ENCODE peak calls at places on chromosomes 6 and 20, in eight cellular contexts. H is effector memory CD4-positive, alpha-beta T cell; R is lower lobe of right lung; P is CD8-positive, alpha-beta T cell; Q is breast epithelium; W is small intestine; L is pancreas; Y is kidney. A is an unnamed sample. For H3K4me1, the result is how much of the 10 kb centered on the place peaks cover.

GRCh38 chr6:170260686-170261085 is 30.2 kb downstream of the DLL1 start:
- DNase-seq in H (no peak), R (no peak), P (no peak), Q (no peak), W (no peak), L (no peak), Y (peak), A (peak)

GRCh38 chr6:116859264-116859663 is 17.8 kb upstream of the RFX6 start:
- DNase-seq in H (no peak), R (no peak), P (no peak), Q (no peak), W (no peak), L (no peak), Y (no peak), A (no peak)

GRCh38 chr6:2827112-2827511 is 14.6 kb downstream of the SERPINB1 start:
- DNase-seq in H (no peak), R (no peak), P (no peak), Q (no peak), W (no peak), L (no peak), Y (no peak), A (no peak)

GRCh38 chr6:119620846-119621570 is 271.4 kb upstream of the MAN1A1 start:
- DNase-seq in H (no peak), R (no peak), P (no peak), Q (no peak), W (no peak), L (no peak), Y (no peak), A (no peak)

GRCh38 chr6:105793132-105793531 is 293.0 kb upstream of the PRDM1 start:
- DNase-seq in H (peak), R (no peak), P (no peak), Q (no peak), W (peak), L (no peak), Y (no peak), A (peak)

GRCh38 chr6:135182120-135182992 is 1.2 kb downstream of the MYB start:
- DNase-seq in H (no peak), R (peak), P (peak), Q (no peak), W (peak), L (peak), Y (no peak), A (peak)

GRCh38 chr20:45104786-45105185 is 3.9 kb upstream of the KCNS1 start:
- DNase-seq in H (no peak), R (no peak), P (no peak), Q (no peak), W (no peak), L (no peak), Y (no peak), A (no peak)

GRCh38 chr6:129498950-129499870 is 210.8 kb downstream of the ARHGAP18 start:
- DNase-seq in H (no peak), R (no peak), P (no peak), Q (no peak), W (peak), L (no peak), Y (no peak), A (no peak)

GRCh38 chr6:83708546-83708969 is 343 bp downstream of the SNAP91 start:
- DNase-seq in H (no peak), R (peak), P (no peak), Q (no peak), W (no peak), L (peak), Y (peak), A (no peak)

GRCh38 chr6:43076093-43076927 is at the start of gene PTK7:
- DNase-seq in H (no peak), R (peak), P (no peak), Q (peak), W (no peak), L (peak), Y (peak), A (no peak)
- H3K4me3 ChIP-seq in H (peak), R (peak), P (peak), Q (peak), W (peak), L (peak), Y (peak), A (peak)

DNA sequence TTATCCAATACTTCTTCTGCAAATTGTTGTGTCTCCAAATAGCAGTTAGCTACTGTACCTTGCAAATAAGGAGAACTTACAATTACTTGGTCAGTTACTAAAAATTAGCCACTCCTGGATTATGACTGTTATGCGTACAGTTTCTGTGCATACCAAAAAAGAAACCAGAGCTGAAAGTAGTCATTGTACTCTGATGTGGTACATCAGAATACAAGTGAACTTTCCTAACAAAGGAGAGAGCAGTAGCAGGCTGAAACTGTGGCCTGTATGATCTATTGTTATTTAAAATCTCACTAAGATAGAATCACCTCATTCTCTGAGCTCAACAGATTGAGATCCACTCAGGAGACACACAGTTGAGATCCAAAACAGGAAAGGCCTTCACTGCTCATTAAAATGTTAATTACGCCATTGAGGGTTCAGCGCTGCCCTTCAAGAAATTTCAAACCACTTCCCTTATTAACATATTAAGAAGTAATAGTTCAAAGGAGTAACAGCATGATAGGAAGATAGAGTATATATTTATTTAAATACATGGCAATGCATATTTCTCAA is 576.4 kb downstream of the LMBRD1 start:
- DNase-seq in H (no peak), R (no peak), P (no peak), Q (no peak), W (no peak), L (no peak), Y (no peak), A (no peak)
- H3K4me1 ChIP-seq in H (under half), R (under half), P (under half), Q (under half), W (under half), L (under half), Y (under half), A (under half)

DNA sequence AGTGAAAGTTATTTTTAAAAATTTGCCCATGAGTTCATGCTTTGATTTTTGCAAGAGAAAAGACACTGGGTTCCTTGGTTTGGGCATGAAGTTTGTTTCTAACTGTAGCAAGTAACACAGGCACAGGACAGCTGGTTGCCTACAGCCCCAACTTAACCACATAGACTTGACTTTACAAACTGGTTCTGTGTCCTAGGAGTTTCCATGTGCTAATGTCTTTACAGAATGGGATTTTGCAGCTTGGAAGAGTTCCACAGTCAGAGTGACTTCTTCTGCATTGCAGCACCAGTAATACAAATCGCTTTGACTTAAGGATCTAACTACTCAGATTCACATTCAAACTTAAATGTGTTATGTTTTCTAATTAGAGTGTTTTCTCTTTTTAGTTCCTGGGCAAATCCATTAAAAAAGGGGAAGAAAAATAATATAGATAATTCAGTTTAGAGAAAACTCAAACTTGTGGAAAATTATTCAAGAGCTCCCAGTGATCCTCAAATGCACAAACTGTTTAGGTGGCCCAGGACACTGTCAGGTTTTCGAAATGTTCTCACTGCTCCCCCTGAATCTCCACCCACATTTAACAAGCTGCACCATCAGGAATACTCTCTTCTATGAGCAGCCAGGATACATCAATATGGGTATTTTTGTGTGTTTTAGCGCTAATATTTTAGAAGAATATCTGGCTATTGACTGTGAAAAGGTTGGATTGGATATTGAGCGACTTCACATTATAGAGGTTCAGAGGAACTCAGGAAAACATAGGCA is 44.1 kb downstream of the OR2B2 start:
- DNase-seq in H (no peak), R (no peak), P (no peak), Q (no peak), W (no peak), L (no peak), Y (no peak), A (no peak)
- H3K4me3 ChIP-seq in H (no peak), R (no peak), P (no peak), Q (peak), W (no peak), L (no peak), Y (no peak), A (no peak)

DNA sequence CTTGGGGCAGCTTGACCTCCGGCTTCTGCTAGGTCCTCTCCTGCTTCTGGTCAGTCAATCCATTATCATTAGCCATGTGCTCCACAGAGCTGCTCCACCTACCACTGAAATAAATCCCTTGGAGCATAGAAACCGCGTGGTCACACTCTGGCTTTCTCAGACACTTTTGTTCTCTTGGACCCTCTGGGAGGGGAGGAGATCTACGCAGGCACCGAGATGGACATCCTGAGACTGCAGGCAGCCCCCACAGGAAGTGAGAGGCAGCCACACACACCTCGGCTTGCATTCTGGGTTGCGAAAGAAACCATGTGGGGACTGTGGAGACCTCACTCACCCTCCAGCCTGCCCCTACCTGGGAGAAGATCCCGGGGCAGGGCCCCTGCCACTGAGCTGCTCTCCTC is 79.5 kb downstream of the FYN start:
- DNase-seq in H (peak), R (no peak), P (peak), Q (no peak), W (peak), L (no peak), Y (no peak), A (no peak)
- H3K4me1 ChIP-seq in H (under half), R (under half), P (half or more), Q (under half), W (under half), L (under half), Y (under half), A (under half)

A was measured in right lobe of liver.